ENCODE peak calls at places on chromosomes 2 and 18, in eight cellular contexts. Z is CD8-positive, alpha-beta T cell; O is fibroblast of lung; R is thoracic aorta; G is body of pancreas; S is SK-N-SH; H is GM23338; W is OCI-LY7. I is an unnamed sample.
A peak's percentile ranks its signal among the peaks of the same experiment; 100 is the strongest.

GRCh38 chr2:190903693-190904450 is 23.3 kb downstream of the GLS start:
- DNase-seq in S (no peak), G (no peak), H (no peak), W (no peak), O (no peak), Z (no peak), R (no peak), I (no peak)

GRCh38 chr2:11824901-11825592 is 78.6 kb downstream of the LPIN1 start:
- DNase-seq in G (no peak), S (no peak), H (no peak), W (no peak), R (no peak), O (peak; percentile 61), Z (no peak), I (no peak)

GRCh38 chr2:236764716-236765115 is 195.1 kb downstream of the ACKR3 start:
- DNase-seq in Z (no peak), H (no peak), G (no peak), O (no peak), R (no peak), S (no peak), W (no peak), I (no peak)

GRCh38 chr2:62604336-62604735 is 98.3 kb upstream of the TMEM17 start:
- DNase-seq in O (no peak), W (no peak), Z (no peak), G (no peak), S (no peak), R (no peak), H (no peak), I (no peak)

GRCh38 chr18:32446780-32447179 is 23.9 kb downstream of the GAREM1 start:
- DNase-seq in W (no peak), R (no peak), O (no peak), H (no peak), Z (no peak), G (no peak), S (no peak), I (no peak)

GRCh38 chr2:46481541-46482193 is 2.3 kb downstream of the TMEM247 start:
- DNase-seq in R (no peak), S (no peak), Z (no peak), G (no peak), O (peak; percentile 97), W (no peak), H (no peak), I (no peak)

GRCh38 chr2:230924092-230924469 is 961 bp downstream of the GPR55 start:
- DNase-seq in H (no peak), S (no peak), W (no peak), R (no peak), G (no peak), O (no peak), Z (no peak), I (peak; percentile 41)

GRCh38 chr2:28403388-28403956 is 10.8 kb downstream of the FOSL2 start:
- DNase-seq in O (no peak), H (no peak), R (no peak), G (no peak), Z (no peak), W (no peak), S (peak; percentile 60), I (no peak)

GRCh38 chr18:55321268-55322175 is 266.5 kb downstream of the TCF4 start:
- DNase-seq in S (peak; percentile 39), Z (peak; percentile 20), R (peak; percentile 71), G (peak; percentile 77), H (peak; percentile 95), W (peak; percentile 79), O (peak; percentile 95), I (peak; percentile 94)

GRCh38 chr2:104658149-104658839 is 195.6 kb upstream of the POU3F3 start:
- DNase-seq in W (peak; percentile 2), G (no peak), Z (no peak), R (no peak), H (peak; percentile 81), O (no peak), S (peak; percentile 37), I (no peak)

GRCh38 chr18:2918761-2919550 is 72.2 kb downstream of the EMILIN2 start:
- DNase-seq in O (no peak), S (no peak), R (no peak), Z (no peak), G (no peak), H (no peak), W (no peak), I (no peak)

GRCh38 chr18:74785632-74786031 is 188.0 kb downstream of the ZNF407 start:
- DNase-seq in Z (no peak), R (no peak), H (no peak), O (no peak), S (no peak), G (no peak), W (no peak), I (no peak)

GRCh38 chr18:7133181-7133580 is 15.6 kb upstream of the LAMA1 start:
- DNase-seq in R (no peak), W (no peak), G (no peak), H (no peak), Z (no peak), S (no peak), O (peak; percentile 44), I (no peak)

GRCh38 chr18:3294435-3295080 is 32.6 kb downstream of the MYL12B start:
- DNase-seq in W (no peak), O (peak; percentile 39), H (no peak), G (peak; percentile 22), R (no peak), Z (no peak), S (no peak), I (no peak)

GRCh38 chr18:79445740-79446566 is 50.2 kb downstream of the NFATC1 start:
- DNase-seq in W (no peak), H (no peak), G (no peak), O (no peak), S (no peak), Z (no peak), R (no peak), I (no peak)

GRCh38 chr2:66733361-66733760 is 298.4 kb downstream of the MEIS1 start:
- DNase-seq in S (no peak), R (no peak), O (no peak), W (no peak), H (no peak), G (no peak), Z (no peak), I (no peak)

GRCh38 chr18:23053756-23054457 is 81.4 kb upstream of the CABLES1 start:
- DNase-seq in G (no peak), S (peak; percentile 75), O (peak; percentile 35), W (no peak), H (peak; percentile 92), R (no peak), Z (no peak), I (no peak)

GRCh38 chr18:53567935-53568574 is 656.4 kb downstream of the MBD2 start:
- DNase-seq in S (peak; percentile 39), W (peak; percentile 16), H (peak; percentile 73), O (peak; percentile 30), Z (no peak), R (no peak), G (no peak), I (peak; percentile 5)

GRCh38 chr2:21561965-21562364 is 438.2 kb downstream of the TDRD15 start:
- DNase-seq in G (no peak), W (no peak), R (no peak), O (no peak), S (no peak), Z (no peak), H (no peak), I (no peak)

GRCh38 chr18:35203001-35203553 is 37.8 kb upstream of the ZNF397 start:
- DNase-seq in W (no peak), R (no peak), G (no peak), Z (no peak), O (no peak), H (no peak), S (no peak), I (no peak)

GRCh38 chr2:33108483-33109443 is 162.0 kb downstream of the LTBP1 start:
- DNase-seq in S (peak; percentile 74), W (no peak), H (no peak), O (peak; percentile 96), R (no peak), Z (no peak), G (no peak), I (no peak)

GRCh38 chr18:22767653-22768052 is 165.5 kb upstream of the RBBP8 start:
- DNase-seq in R (no peak), W (no peak), O (no peak), H (no peak), S (no peak), G (no peak), Z (no peak), I (no peak)

GRCh38 chr2:174730530-174731018 is 33.7 kb downstream of the CHRNA1 start:
- DNase-seq in Z (no peak), S (peak; percentile 36), O (no peak), R (no peak), G (no peak), W (no peak), H (no peak), I (no peak)

GRCh38 chr2:174728096-174728495 is 36.2 kb downstream of the CHRNA1 start:
- DNase-seq in H (no peak), G (no peak), S (no peak), Z (no peak), O (no peak), R (no peak), W (no peak), I (no peak)

GRCh38 chr2:174729797-174730529 is 34.3 kb downstream of the CHRNA1 start:
- DNase-seq in W (no peak), S (peak; percentile 77), R (no peak), Z (peak; percentile 2), H (peak; percentile 74), G (no peak), O (no peak), I (no peak)
- H3K4me3 ChIP-seq in W (no peak overlapping the region), S (peak overlapping the region; percentile 50), R (peak overlapping the region; percentile 63), Z (peak overlapping the region; percentile 74), H (peak overlapping the region; percentile 74), G (no peak overlapping the region), O (peak overlapping the region; percentile 39), I (peak overlapping the region; percentile 1)

GRCh38 chr2:122531803-122532344 is 776.4 kb downstream of the TSN start:
- DNase-seq in O (no peak), Z (no peak), R (no peak), G (no peak), W (no peak), H (peak; percentile 86), S (peak; percentile 28), I (no peak)
- TF ChIP-seq CTCF in O (peak; percentile 7), Z (no peak), R (no peak), G (no peak), W (peak; percentile 33), H (peak; percentile 97), S (no peak), I (peak; percentile 50)

DNA sequence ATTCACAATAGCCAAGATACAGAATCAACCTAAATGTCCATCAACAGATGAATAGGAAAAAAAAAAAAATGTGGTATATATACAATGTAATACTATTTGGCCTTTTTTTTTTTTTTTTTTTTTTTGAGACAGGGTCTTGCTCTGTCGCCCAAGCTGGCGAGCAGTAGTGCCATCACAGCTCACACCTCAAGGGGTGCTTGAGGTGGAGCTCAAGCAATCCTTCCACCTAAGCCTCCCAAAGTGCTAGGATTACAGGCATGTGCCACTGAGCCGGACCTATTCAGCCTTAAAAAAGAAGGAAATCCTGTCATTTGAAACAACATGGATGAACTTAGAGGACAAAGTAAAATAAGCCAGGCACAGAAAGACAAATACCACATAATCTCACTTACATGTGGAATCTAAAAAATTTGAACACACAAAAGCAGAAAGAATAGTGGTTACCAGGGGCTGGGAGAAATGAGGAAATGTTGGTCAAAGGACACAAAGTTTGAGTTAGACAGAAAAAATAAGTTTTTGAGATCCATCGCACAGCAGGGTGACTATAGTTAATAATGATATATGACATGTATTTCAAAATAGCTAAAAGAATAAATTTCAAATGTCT is 26.0 kb downstream of the TLK1 start:
- DNase-seq in R (no peak), O (no peak), S (no peak), G (no peak), W (no peak), Z (no peak), H (no peak), I (no peak)
- H3K36me3 ChIP-seq in R (no peaks in the 10 kb centered on the region), O (no peaks in the 10 kb centered on the region), S (no peaks in the 10 kb centered on the region), G (no peaks in the 10 kb centered on the region), W (peaks cover 26% of the 10 kb centered on the region), Z (no peaks in the 10 kb centered on the region), H (no peaks in the 10 kb centered on the region), I (no peaks in the 10 kb centered on the region)

GRCh38 chr2:42298996-42299754 is 61.8 kb downstream of the COX7A2L start:
- DNase-seq in H (no peak), G (no peak), S (no peak), R (no peak), O (no peak), W (no peak), Z (no peak), I (no peak)
- H3K4me3 ChIP-seq in H (no peak overlapping the region), G (no peak overlapping the region), S (no peak overlapping the region), R (no peak overlapping the region), O (no peak overlapping the region), W (no peak overlapping the region), Z (no peak overlapping the region), I (no peak overlapping the region)

I was measured in GM06990.